ENCODE peak calls at places on chromosomes 11 and 22, in four cellular contexts. One of them, this sample, is unnamed.
A peak's percentile ranks its signal among the peaks of the same experiment; 100 is the strongest.

GRCh38 chr11:64019106-64020031 is 16.4 kb upstream of the FLRT1 start:
- DNase-seq in HL-60: no peak
- DNase-seq in vagina: no peak
- DNase-seq in breast epithelium: no peak
- DNase-seq in this sample: no peak

GRCh38 chr11:1502971-1503707 is 16.6 kb upstream of the MOB2 start:
- DNase-seq in vagina: no peak
- DNase-seq in breast epithelium: peak; percentile 49
- DNase-seq in HL-60: no peak
- DNase-seq in this sample: no peak

GRCh38 chr22:44645083-44645482 is 56.9 kb upstream of the PRR5 start:
- DNase-seq in breast epithelium: no peak
- DNase-seq in vagina: no peak
- DNase-seq in HL-60: no peak
- DNase-seq in this sample: no peak

GRCh38 chr22:37529652-37530345 is 10.6 kb upstream of the CARD10 start:
- DNase-seq in vagina: no peak
- DNase-seq in breast epithelium: no peak
- DNase-seq in HL-60: no peak
- DNase-seq in this sample: no peak

GRCh38 chr11:46560300-46561025 is 33.4 kb downstream of the AMBRA1 start:
- DNase-seq in HL-60: no peak
- DNase-seq in vagina: no peak
- DNase-seq in breast epithelium: no peak
- DNase-seq in this sample: no peak

GRCh38 chr11:114056409-114056808 is 3.1 kb upstream of the ZBTB16 start:
- DNase-seq in vagina: no peak
- DNase-seq in breast epithelium: no peak
- DNase-seq in HL-60: no peak
- DNase-seq in this sample: no peak

GRCh38 chr11:131652231-131652630 is 281.8 kb downstream of the NTM start:
- DNase-seq in HL-60: no peak
- DNase-seq in vagina: no peak
- DNase-seq in breast epithelium: no peak
- DNase-seq in this sample: no peak

GRCh38 chr11:94010136-94010535 is 11.0 kb upstream of the HEPHL1 start:
- DNase-seq in HL-60: no peak
- DNase-seq in breast epithelium: no peak
- DNase-seq in vagina: no peak
- DNase-seq in this sample: no peak

GRCh38 chr11:134904103-134904502 is 492.1 kb upstream of the B3GAT1 start:
- DNase-seq in HL-60: no peak
- DNase-seq in vagina: no peak
- DNase-seq in breast epithelium: no peak
- DNase-seq in this sample: no peak

GRCh38 chr11:802693-803466 is 2.2 kb downstream of the PIDD1 start:
- DNase-seq in HL-60: no peak
- DNase-seq in vagina: no peak
- DNase-seq in breast epithelium: no peak
- DNase-seq in this sample: no peak

GRCh38 chr11:32852142-32852541 is 22.4 kb downstream of the PRRG4 start:
- DNase-seq in breast epithelium: no peak
- DNase-seq in vagina: no peak
- DNase-seq in HL-60: no peak
- DNase-seq in this sample: no peak

GRCh38 chr11:75894036-75894585 is 79.1 kb downstream of the UVRAG start:
- DNase-seq in HL-60: no peak
- DNase-seq in vagina: no peak
- DNase-seq in breast epithelium: no peak
- DNase-seq in this sample: no peak

GRCh38 chr11:19018901-19019300 is 41.6 kb downstream of the MRGPRX2 start:
- DNase-seq in vagina: no peak
- DNase-seq in HL-60: no peak
- DNase-seq in breast epithelium: no peak
- DNase-seq in this sample: no peak

GRCh38 chr22:48228468-48228867 is 1466.0 kb downstream of the TBC1D22A start:
- DNase-seq in HL-60: no peak
- DNase-seq in breast epithelium: no peak
- DNase-seq in vagina: peak; percentile 42
- DNase-seq in this sample: no peak

GRCh38 chr11:2137202-2138071 is 1.8 kb downstream of the IGF2 start:
- DNase-seq in breast epithelium: peak; percentile 37
- DNase-seq in HL-60: no peak
- DNase-seq in vagina: no peak
- DNase-seq in this sample: no peak

GRCh38 chr22:50683086-50683993 is 10.7 kb downstream of the SHANK3 start:
- DNase-seq in vagina: peak; percentile 77
- DNase-seq in breast epithelium: no peak
- DNase-seq in HL-60: no peak
- DNase-seq in this sample: peak; percentile 46

GRCh38 chr11:134120143-134120850 is 51.4 kb downstream of the JAM3 start:
- DNase-seq in breast epithelium: peak; percentile 43
- DNase-seq in HL-60: no peak
- DNase-seq in vagina: no peak
- DNase-seq in this sample: no peak

GRCh38 chr11:22787565-22788162 is 41.9 kb downstream of the SVIP start:
- DNase-seq in HL-60: no peak
- DNase-seq in breast epithelium: no peak
- DNase-seq in vagina: no peak
- DNase-seq in this sample: no peak

GRCh38 chr11:35584321-35584720 is 33.9 kb upstream of the FJX1 start:
- DNase-seq in breast epithelium: no peak
- DNase-seq in vagina: no peak
- DNase-seq in HL-60: no peak
- DNase-seq in this sample: no peak

GRCh38 chr11:105211806-105212531 is 72.4 kb upstream of the CARD18 start:
- DNase-seq in HL-60: no peak
- DNase-seq in vagina: no peak
- DNase-seq in breast epithelium: no peak
- DNase-seq in this sample: no peak
- TF ChIP-seq POLR2AphosphoS5 in HL-60: no peak
- TF ChIP-seq POLR2AphosphoS5 in vagina: no peak
- TF ChIP-seq POLR2AphosphoS5 in breast epithelium: no peak
- TF ChIP-seq POLR2AphosphoS5 in this sample: no peak

GRCh38 chr11:71322861-71323582 is 70.6 kb upstream of the SHANK2 start:
- DNase-seq in HL-60: no peak
- DNase-seq in vagina: no peak
- DNase-seq in breast epithelium: no peak
- DNase-seq in this sample: no peak
- TF ChIP-seq POLR2AphosphoS5 in HL-60: no peak
- TF ChIP-seq POLR2AphosphoS5 in vagina: no peak
- TF ChIP-seq POLR2AphosphoS5 in breast epithelium: no peak
- TF ChIP-seq POLR2AphosphoS5 in this sample: no peak

DNA sequence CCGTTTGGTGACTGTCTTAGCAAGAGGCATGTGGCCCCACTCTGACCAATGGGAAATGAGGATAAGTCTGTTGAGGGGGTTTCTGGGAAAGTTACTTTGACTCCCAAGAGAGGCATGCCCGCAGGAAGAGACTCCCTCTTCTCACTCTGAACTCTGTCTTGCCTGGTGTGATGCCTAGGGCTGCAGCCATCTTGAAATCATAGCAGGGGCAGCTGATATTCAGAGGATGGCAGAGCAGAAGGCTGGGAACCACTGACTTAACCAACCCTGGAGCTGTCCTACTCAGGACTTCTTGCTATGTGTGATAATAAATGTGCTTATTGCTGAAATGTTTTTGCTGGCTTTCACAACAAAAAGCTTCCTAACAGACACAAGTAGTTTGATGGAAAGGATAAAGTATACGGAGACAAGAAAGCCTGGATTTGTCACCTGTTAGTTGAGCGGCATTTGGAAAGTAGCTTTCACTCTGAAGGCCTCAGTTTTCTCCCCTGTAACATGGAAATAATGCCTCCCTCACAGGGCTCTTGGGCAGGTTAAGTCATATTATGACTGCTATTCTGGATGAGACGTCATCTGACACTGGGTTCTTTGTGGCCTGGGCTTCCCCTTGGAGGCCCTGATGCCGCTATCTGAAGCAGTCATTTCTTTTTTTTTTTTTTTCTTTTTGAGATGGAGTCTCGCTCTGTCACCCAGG is 128.5 kb downstream of the CEP164 start:
- DNase-seq in vagina: no peak
- DNase-seq in breast epithelium: no peak
- DNase-seq in HL-60: no peak
- DNase-seq in this sample: no peak
- TF ChIP-seq POLR2AphosphoS5 in vagina: no peak
- TF ChIP-seq POLR2AphosphoS5 in breast epithelium: no peak
- TF ChIP-seq POLR2AphosphoS5 in HL-60: no peak
- TF ChIP-seq POLR2AphosphoS5 in this sample: no peak

GRCh38 chr11:83643115-83643514 is 356.9 kb upstream of the CCDC90B start:
- DNase-seq in breast epithelium: no peak
- DNase-seq in vagina: no peak
- DNase-seq in HL-60: no peak
- DNase-seq in this sample: no peak

GRCh38 chr11:83641511-83641910 is 355.3 kb upstream of the CCDC90B start:
- DNase-seq in breast epithelium: no peak
- DNase-seq in vagina: peak; percentile 95
- DNase-seq in HL-60: no peak
- DNase-seq in this sample: no peak

GRCh38 chr11:83645561-83645960 is 359.4 kb upstream of the CCDC90B start:
- DNase-seq in vagina: no peak
- DNase-seq in breast epithelium: no peak
- DNase-seq in HL-60: no peak
- DNase-seq in this sample: no peak

GRCh38 chr11:83639995-83640758 is 354.0 kb upstream of the CCDC90B start:
- DNase-seq in HL-60: no peak
- DNase-seq in breast epithelium: no peak
- DNase-seq in vagina: no peak
- DNase-seq in this sample: no peak
- TF ChIP-seq POLR2AphosphoS5 in HL-60: no peak
- TF ChIP-seq POLR2AphosphoS5 in breast epithelium: no peak
- TF ChIP-seq POLR2AphosphoS5 in vagina: no peak
- TF ChIP-seq POLR2AphosphoS5 in this sample: no peak

GRCh38 chr11:72626637-72626936 is 47.6 kb downstream of the PDE2A start:
- DNase-seq in breast epithelium: no peak
- DNase-seq in HL-60: no peak
- DNase-seq in vagina: no peak
- DNase-seq in this sample: no peak

GRCh38 chr11:72625746-72626636 is 48.2 kb downstream of the PDE2A start:
- DNase-seq in HL-60: no peak
- DNase-seq in vagina: no peak
- DNase-seq in breast epithelium: peak; percentile 39
- DNase-seq in this sample: no peak

GRCh38 chr11:72623052-72623451 is 51.2 kb downstream of the PDE2A start:
- DNase-seq in HL-60: no peak
- DNase-seq in breast epithelium: no peak
- DNase-seq in vagina: no peak
- DNase-seq in this sample: no peak

GRCh38 chr11:72627594-72628281 is 46.5 kb downstream of the PDE2A start:
- DNase-seq in breast epithelium: no peak
- DNase-seq in HL-60: no peak
- DNase-seq in vagina: no peak
- DNase-seq in this sample: no peak

DNA sequence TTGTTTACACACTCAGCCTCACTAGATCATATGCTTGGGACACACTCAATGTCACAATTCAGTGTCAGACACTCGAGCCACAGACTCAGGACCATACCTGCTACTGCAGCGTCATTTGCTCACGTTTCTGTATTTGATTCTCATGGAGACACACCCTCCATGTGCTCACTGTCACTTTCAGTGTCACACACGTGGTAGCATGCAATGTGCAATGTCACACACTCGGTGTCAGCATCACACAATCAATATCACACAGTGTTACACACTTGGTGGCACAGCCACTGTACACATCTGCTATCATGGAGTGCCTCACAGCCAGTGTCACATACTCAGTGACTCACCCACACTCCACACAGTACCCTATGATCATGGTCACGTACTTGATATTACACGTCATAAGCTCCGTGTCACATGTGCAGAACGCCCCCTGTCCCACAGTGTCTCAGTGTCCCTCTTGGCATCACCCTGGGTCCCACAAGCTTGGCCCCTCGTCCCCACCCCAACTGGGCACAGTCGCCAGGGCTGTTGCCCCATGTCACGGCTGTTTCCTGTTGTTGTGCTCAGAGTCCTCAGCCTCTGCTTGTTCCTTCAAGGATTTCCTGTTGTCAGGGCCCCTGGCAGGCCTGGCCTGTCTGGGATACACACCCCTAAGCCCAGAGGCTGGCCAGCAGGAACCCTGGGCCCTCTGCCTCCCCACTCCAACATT is 49.6 kb downstream of the PDE2A start:
- DNase-seq in HL-60: no peak
- DNase-seq in vagina: no peak
- DNase-seq in breast epithelium: no peak
- DNase-seq in this sample: no peak
- TF ChIP-seq POLR2AphosphoS5 in HL-60: no peak
- TF ChIP-seq POLR2AphosphoS5 in vagina: peak; percentile 7
- TF ChIP-seq POLR2AphosphoS5 in breast epithelium: peak; percentile 58
- TF ChIP-seq POLR2AphosphoS5 in this sample: no peak

DNA sequence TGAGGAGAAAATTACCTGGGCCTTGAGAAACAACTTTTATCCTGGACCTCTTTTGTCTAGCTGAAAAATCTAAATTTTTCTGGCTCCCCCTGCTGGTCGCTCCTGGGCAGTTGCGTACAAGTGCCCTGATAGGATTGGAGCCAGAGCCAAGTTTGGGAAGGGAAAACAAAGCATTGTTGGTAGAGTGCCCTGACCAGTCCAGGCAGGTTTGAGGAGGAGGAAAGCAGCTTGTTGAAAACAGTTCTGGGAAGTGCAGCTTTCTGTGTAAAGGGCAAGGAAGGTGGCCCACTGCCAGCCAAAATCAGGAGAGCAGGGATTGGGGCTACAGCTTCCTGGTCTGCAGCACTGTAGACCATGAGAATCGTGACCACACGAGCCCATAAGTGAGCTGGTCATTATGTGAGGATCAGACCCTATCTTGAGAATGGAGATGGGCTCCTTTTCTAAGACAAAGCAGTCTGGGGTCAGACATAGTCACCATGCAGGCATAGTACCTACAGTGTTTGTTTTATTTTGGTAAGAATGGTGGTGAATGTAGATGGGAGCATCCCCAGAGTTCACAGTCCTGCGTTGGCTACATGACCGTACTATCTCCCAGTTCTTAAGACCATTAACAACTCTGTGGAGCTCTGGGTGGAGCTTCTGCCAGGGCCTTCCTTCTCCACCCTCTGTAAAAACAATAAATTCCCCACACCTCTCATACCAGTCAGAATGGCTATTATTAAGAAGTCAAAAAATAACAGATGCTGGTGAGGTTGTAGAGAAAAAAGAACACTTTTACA is 21.3 kb upstream of the PIK3IP1 start:
- DNase-seq in breast epithelium: peak; percentile 94
- DNase-seq in vagina: no peak
- DNase-seq in HL-60: no peak
- DNase-seq in this sample: no peak
- TF ChIP-seq POLR2AphosphoS5 in breast epithelium: peak; percentile 78
- TF ChIP-seq POLR2AphosphoS5 in vagina: peak; percentile 91
- TF ChIP-seq POLR2AphosphoS5 in HL-60: no peak
- TF ChIP-seq POLR2AphosphoS5 in this sample: no peak